ENCODE peak calls at places on chromosomes 12 and 14, in seven cellular contexts. One of them, this sample, is unnamed.
A peak's percentile ranks its signal among the peaks of the same experiment; 100 is the strongest.

GRCh38 chr14:68945585-68946289 is 33.4 kb downstream of the ACTN1 start:
- DNase-seq in EH: no peak
- DNase-seq in hepatocyte: no peak
- DNase-seq in GM20000: no peak
- DNase-seq in hippocampal formation: no peak
- DNase-seq in HTR-8/SVneo: no peak
- DNase-seq in glutamatergic neuron: no peak
- DNase-seq in this sample: no peak

GRCh38 chr12:102567031-102567985 is 86.9 kb upstream of the IGF1 start:
- DNase-seq in EH: peak; percentile 97
- DNase-seq in hepatocyte: no peak
- DNase-seq in GM20000: no peak
- DNase-seq in hippocampal formation: no peak
- DNase-seq in HTR-8/SVneo: peak; percentile 65
- DNase-seq in glutamatergic neuron: no peak
- DNase-seq in this sample: no peak

GRCh38 chr14:20413785-20414117 is 450 bp upstream of the TEP1 start:
- DNase-seq in EH: peak; percentile 30
- DNase-seq in hepatocyte: peak; percentile 43
- DNase-seq in GM20000: peak; percentile 61
- DNase-seq in hippocampal formation: no peak
- DNase-seq in HTR-8/SVneo: no peak
- DNase-seq in glutamatergic neuron: no peak
- DNase-seq in this sample: no peak

GRCh38 chr14:101022916-101023435 is 119.5 kb upstream of the RTL1 start:
- DNase-seq in EH: no peak
- DNase-seq in hepatocyte: no peak
- DNase-seq in GM20000: no peak
- DNase-seq in hippocampal formation: no peak
- DNase-seq in HTR-8/SVneo: no peak
- DNase-seq in glutamatergic neuron: no peak
- DNase-seq in this sample: no peak

GRCh38 chr12:31922341-31923062 is 36.7 kb upstream of the RESF1 start:
- DNase-seq in EH: peak; percentile 36
- DNase-seq in hepatocyte: no peak
- DNase-seq in GM20000: no peak
- DNase-seq in hippocampal formation: no peak
- DNase-seq in HTR-8/SVneo: no peak
- DNase-seq in glutamatergic neuron: no peak
- DNase-seq in this sample: no peak

GRCh38 chr14:99158150-99158549 is 113.8 kb downstream of the BCL11B start:
- DNase-seq in EH: no peak
- DNase-seq in hepatocyte: no peak
- DNase-seq in GM20000: no peak
- DNase-seq in hippocampal formation: no peak
- DNase-seq in HTR-8/SVneo: no peak
- DNase-seq in glutamatergic neuron: no peak
- DNase-seq in this sample: no peak

GRCh38 chr12:109356586-109356985 is 8.9 kb downstream of the MYO1H start:
- DNase-seq in EH: no peak
- DNase-seq in hepatocyte: no peak
- DNase-seq in GM20000: no peak
- DNase-seq in hippocampal formation: no peak
- DNase-seq in HTR-8/SVneo: no peak
- DNase-seq in glutamatergic neuron: no peak
- DNase-seq in this sample: no peak

GRCh38 chr14:88798161-88798560 is 5.4 kb upstream of the EML5 start:
- DNase-seq in EH: no peak
- DNase-seq in hepatocyte: no peak
- DNase-seq in GM20000: no peak
- DNase-seq in hippocampal formation: no peak
- DNase-seq in HTR-8/SVneo: no peak
- DNase-seq in glutamatergic neuron: no peak
- DNase-seq in this sample: no peak

GRCh38 chr14:82447586-82447985 is 913.9 kb upstream of the SEL1L start:
- DNase-seq in EH: no peak
- DNase-seq in hepatocyte: no peak
- DNase-seq in GM20000: no peak
- DNase-seq in hippocampal formation: no peak
- DNase-seq in HTR-8/SVneo: no peak
- DNase-seq in glutamatergic neuron: peak; percentile 27
- DNase-seq in this sample: no peak

GRCh38 chr14:74634964-74635363 is 22.9 kb upstream of the LTBP2 start:
- DNase-seq in EH: no peak
- DNase-seq in hepatocyte: no peak
- DNase-seq in GM20000: no peak
- DNase-seq in hippocampal formation: no peak
- DNase-seq in HTR-8/SVneo: no peak
- DNase-seq in glutamatergic neuron: no peak
- DNase-seq in this sample: no peak

GRCh38 chr12:65868878-65869277 is 44.6 kb downstream of the HMGA2 start:
- DNase-seq in EH: no peak
- DNase-seq in hepatocyte: no peak
- DNase-seq in GM20000: no peak
- DNase-seq in hippocampal formation: no peak
- DNase-seq in HTR-8/SVneo: no peak
- DNase-seq in glutamatergic neuron: no peak
- DNase-seq in this sample: no peak

This sample was measured in KG1.